ENCODE peak calls at places on chromosomes 13 and 19, in ten cellular contexts. P is SK-N-SH, D is PC-3, X is HCT116, B is Karpas-422, Y is hepatocyte, H is PC-9, I is GM23338, F is MM.1S, J is GM23248. A is an unnamed sample.

GRCh38 chr19:5624154-5624663 is 1.3 kb downstream of the SAFB start:
- DNase-seq in P (peak; percentile 35), D (peak; percentile 45), X (no peak), B (peak; percentile 64), Y (peak; percentile 60), H (no peak), I (peak; percentile 52), F (peak; percentile 37), J (peak; percentile 86), A (peak; percentile 25)

GRCh38 chr19:375395-376110 is 31.0 kb upstream of the MIER2 start:
- DNase-seq in P (no peak), D (no peak), X (no peak), B (no peak), Y (no peak), H (no peak), I (no peak), F (no peak), J (no peak), A (no peak)

GRCh38 chr13:108779308-108779707 is 149.9 kb downstream of the MYO16 start:
- DNase-seq in P (no peak), D (no peak), X (no peak), B (no peak), Y (no peak), H (no peak), I (peak; percentile 11), F (no peak), J (no peak), A (no peak)

GRCh38 chr19:3275068-3275582 is 50.7 kb downstream of the CELF5 start:
- DNase-seq in P (no peak), D (peak; percentile 10), X (peak; percentile 36), B (peak; percentile 80), Y (no peak), H (no peak), I (peak; percentile 92), F (no peak), J (no peak), A (peak; percentile 80)

GRCh38 chr13:111926501-111927180 is 140.3 kb upstream of the SOX1 start:
- DNase-seq in P (no peak), D (no peak), X (no peak), B (no peak), Y (no peak), H (no peak), I (no peak), F (no peak), J (no peak), A (no peak)

GRCh38 chr13:39417643-39418042 is 185.3 kb downstream of the LHFPL6 start:
- DNase-seq in P (no peak), D (peak; percentile 48), X (no peak), B (no peak), Y (peak; percentile 32), H (peak; percentile 15), I (peak; percentile 52), F (no peak), J (peak; percentile 63), A (no peak)

GRCh38 chr13:67048084-67048792 is 181.9 kb downstream of the PCDH9 start:
- DNase-seq in P (no peak), D (no peak), X (no peak), B (no peak), Y (peak; percentile 15), H (no peak), I (no peak), F (no peak), J (no peak), A (peak; percentile 27)

GRCh38 chr19:31349160-31349881 is at the start of gene TSHZ3:
- DNase-seq in P (peak; percentile 89), D (peak; percentile 10), X (no peak), B (no peak), Y (peak; percentile 80), H (no peak), I (peak; percentile 85), F (no peak), J (peak; percentile 84), A (no peak)

GRCh38 chr19:17949956-17950309 is 17.0 kb upstream of the KCNN1 start:
- DNase-seq in P (no peak), D (peak; percentile 14), X (no peak), B (no peak), Y (no peak), H (no peak), I (peak; percentile 77), F (no peak), J (no peak), A (no peak)

DNA sequence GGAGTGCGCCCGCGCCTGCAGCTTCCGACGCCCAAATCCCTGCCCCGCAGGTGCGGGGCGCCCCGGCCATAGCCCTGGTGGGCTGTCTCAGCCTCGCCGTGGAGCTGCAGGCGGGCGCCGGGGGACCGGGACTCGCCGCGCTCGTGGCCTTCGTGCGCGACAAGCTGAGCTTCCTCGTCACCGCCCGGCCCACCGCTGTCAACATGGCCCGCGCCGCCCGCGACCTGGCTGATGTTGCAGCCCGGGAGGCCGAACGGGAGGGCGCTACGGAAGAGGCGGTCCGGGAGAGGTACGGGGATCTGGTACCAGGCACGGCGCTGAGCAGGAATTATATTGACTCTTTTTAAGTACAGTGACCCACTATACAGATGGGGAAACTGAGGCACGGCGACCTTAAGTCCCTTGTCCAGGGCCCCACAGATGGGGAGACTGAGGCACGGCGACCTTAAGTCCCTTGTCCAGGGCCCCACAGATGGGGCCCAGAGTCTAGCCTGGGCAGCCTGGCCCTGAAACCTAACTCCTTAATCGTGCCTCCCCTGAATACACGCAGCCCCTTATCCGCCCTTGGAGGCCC is 586 bp downstream of the MRI1 start:
- DNase-seq in P (peak; percentile 74), D (peak; percentile 23), X (no peak), B (peak; percentile 74), Y (peak; percentile 54), H (no peak), I (peak; percentile 58), F (no peak), J (peak; percentile 62), A (no peak)
- H3K27ac ChIP-seq in P (peak overlapping the region; percentile 6), D (no peak overlapping the region), X (peak overlapping the region; percentile 30), B (no peak overlapping the region), Y (no peak overlapping the region), H (no peak overlapping the region), I (no peak overlapping the region), F (no peak overlapping the region), J (no peak overlapping the region), A (no peak overlapping the region)

GRCh38 chr19:35181387-35181786 is 26.9 kb downstream of the FXYD5 start:
- DNase-seq in P (no peak), D (no peak), X (no peak), B (no peak), Y (no peak), H (no peak), I (no peak), F (no peak), J (no peak), A (no peak)

GRCh38 chr19:35184884-35185283 is 30.3 kb downstream of the FXYD5 start:
- DNase-seq in P (no peak), D (no peak), X (no peak), B (no peak), Y (no peak), H (no peak), I (no peak), F (no peak), J (no peak), A (no peak)

GRCh38 chr19:35179830-35180229 is 25.3 kb downstream of the FXYD5 start:
- DNase-seq in P (no peak), D (no peak), X (no peak), B (no peak), Y (no peak), H (no peak), I (no peak), F (no peak), J (no peak), A (no peak)

GRCh38 chr19:35178701-35179100 is 24.2 kb downstream of the FXYD5 start:
- DNase-seq in P (no peak), D (no peak), X (no peak), B (no peak), Y (no peak), H (no peak), I (no peak), F (no peak), J (peak; percentile 41), A (no peak)

GRCh38 chr19:35184267-35184666 is 29.7 kb downstream of the FXYD5 start:
- DNase-seq in P (no peak), D (no peak), X (no peak), B (no peak), Y (no peak), H (no peak), I (no peak), F (no peak), J (no peak), A (no peak)
- H3K9me2 ChIP-seq in P (no peaks in the 10 kb centered on the region), D (no peaks in the 10 kb centered on the region), X (no peaks in the 10 kb centered on the region), B (no peaks in the 10 kb centered on the region), Y (no peaks in the 10 kb centered on the region), H (no peaks in the 10 kb centered on the region), I (peaks cover 4% of the 10 kb centered on the region), F (no peaks in the 10 kb centered on the region), J (no peaks in the 10 kb centered on the region), A (no peaks in the 10 kb centered on the region)

GRCh38 chr13:23673354-23673753 is 103.1 kb downstream of the TNFRSF19 start:
- DNase-seq in P (no peak), D (peak; percentile 82), X (no peak), B (no peak), Y (peak; percentile 49), H (no peak), I (no peak), F (no peak), J (peak; percentile 96), A (no peak)
- H2AFZ ChIP-seq in P (peak overlapping the region; percentile 7), D (no peak overlapping the region), X (no peak overlapping the region), B (no peak overlapping the region), Y (no peak overlapping the region), H (no peak overlapping the region), I (no peak overlapping the region), F (no peak overlapping the region), J (no peak overlapping the region), A (no peak overlapping the region)

DNA sequence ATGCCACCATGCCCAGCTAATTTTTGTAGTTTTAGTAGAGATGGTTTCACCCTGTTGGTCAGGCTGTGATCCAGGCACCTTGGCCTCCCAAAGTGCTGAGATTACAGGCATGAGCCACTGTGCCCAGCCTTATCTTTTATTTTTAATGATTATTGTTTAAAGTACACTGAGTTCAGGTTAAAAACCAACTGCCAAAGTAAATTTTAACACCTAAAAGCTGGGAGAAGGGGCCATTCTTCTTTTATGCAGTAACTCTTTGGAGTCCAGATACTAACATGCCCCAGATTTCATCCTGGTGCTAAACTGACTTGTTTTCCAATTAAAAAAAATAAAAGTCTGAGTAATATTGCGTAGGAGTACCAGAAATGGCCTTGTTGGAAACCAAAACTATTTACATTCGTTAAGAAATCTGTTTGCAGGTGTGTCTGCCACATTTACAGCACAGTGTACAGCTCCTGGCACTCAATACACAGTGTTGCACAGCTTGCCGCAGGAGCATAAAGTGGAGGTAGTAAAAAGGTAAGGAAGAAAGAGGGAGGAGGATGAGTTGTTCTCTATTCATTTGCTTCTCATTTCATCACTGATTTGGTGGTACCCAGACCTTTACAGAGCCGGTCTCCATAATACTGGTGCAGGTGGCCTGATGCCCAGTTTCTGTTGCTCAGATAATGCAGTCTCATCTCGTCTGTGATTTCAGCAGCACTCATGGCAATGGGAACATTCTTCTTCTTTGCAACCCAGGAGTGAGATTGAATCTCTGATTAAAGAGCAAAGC is 108.9 kb downstream of the PCCA start:
- DNase-seq in P (no peak), D (no peak), X (no peak), B (no peak), Y (no peak), H (no peak), I (no peak), F (no peak), J (no peak), A (no peak)
- H3K27ac ChIP-seq in P (no peak overlapping the region), D (no peak overlapping the region), X (no peak overlapping the region), B (no peak overlapping the region), Y (no peak overlapping the region), H (no peak overlapping the region), I (no peak overlapping the region), F (no peak overlapping the region), J (no peak overlapping the region), A (no peak overlapping the region)

A was measured in OCI-LY7.